ENCODE peak calls at places on chromosomes 16 and 17, in nine cellular contexts. G is amniotic epithelial cell; B is ascending aorta; L is GOT3; K is K562; C is IMR-90; O is stimulated activated CD4-positive, alpha-beta T cell treated with anti-CD3 and anti-CD28 coated beads, Interleukin-15, amount 100 ng/mL, for 1 hour; M is fibroblast of mammary gland; D is activated naive CD8-positive, alpha-beta T cell treated with anti-CD3 and anti-CD28 coated beads for 36 hours. F is an unnamed sample.

GRCh38 chr16:49575352-49576172 is 202.0 kb downstream of the C16orf78 start:
- DNase-seq in G (no peak), B (peak; percentile 70), L (no peak), K (no peak), C (no peak), O (no peak), M (no peak), D (no peak), F (no peak)

GRCh38 chr17:21090889-21091618 is 35.7 kb upstream of the DHRS7B start:
- DNase-seq in G (no peak), B (no peak), L (no peak), K (peak; percentile 11), C (peak; percentile 7), O (no peak), M (no peak), D (no peak), F (no peak)

GRCh38 chr17:67525239-67526135 is 148.4 kb downstream of the PITPNC1 start:
- DNase-seq in G (no peak), B (no peak), L (no peak), K (no peak), C (no peak), O (no peak), M (no peak), D (no peak), F (no peak)

GRCh38 chr17:4840893-4841242 is 7.7 kb downstream of the MINK1 start:
- DNase-seq in G (no peak), B (no peak), L (no peak), K (no peak), C (no peak), O (no peak), M (no peak), D (peak; percentile 38), F (no peak)

GRCh38 chr16:89623511-89624232 is 10.2 kb downstream of the DPEP1 start:
- DNase-seq in G (peak; percentile 46), B (no peak), L (no peak), K (no peak), C (no peak), O (no peak), M (peak; percentile 38), D (no peak), F (no peak)

GRCh38 chr17:82536220-82537201 is 17.0 kb downstream of the FOXK2 start:
- DNase-seq in G (peak; percentile 88), B (peak; percentile 76), L (no peak), K (no peak), C (peak; percentile 86), O (no peak), M (peak; percentile 87), D (no peak), F (no peak)

GRCh38 chr17:77535892-77536291 is 395.1 kb downstream of the SEC14L1 start:
- DNase-seq in G (peak; percentile 6), B (no peak), L (no peak), K (no peak), C (no peak), O (no peak), M (no peak), D (no peak), F (no peak)

GRCh38 chr17:72590882-72591499 is 470.2 kb downstream of the SOX9 start:
- DNase-seq in G (no peak), B (no peak), L (no peak), K (no peak), C (no peak), O (no peak), M (no peak), D (no peak), F (no peak)

GRCh38 chr16:87536795-87537142 is 43.9 kb upstream of the ZCCHC14 start:
- DNase-seq in G (no peak), B (no peak), L (no peak), K (no peak), C (no peak), O (no peak), M (no peak), D (no peak), F (no peak)

GRCh38 chr17:62931101-62931500 is 34.9 kb upstream of the TANC2 start:
- DNase-seq in G (peak; percentile 49), B (no peak), L (no peak), K (no peak), C (peak; percentile 20), O (no peak), M (peak; percentile 40), D (no peak), F (no peak)

GRCh38 chr17:4806420-4806769 is 557 bp upstream of the PLD2 start:
- DNase-seq in G (no peak), B (no peak), L (no peak), K (no peak), C (no peak), O (no peak), M (no peak), D (no peak), F (no peak)